ENCODE peak calls at places on chromosomes 3 and 15, in four cellular contexts. G is AG09309; Y is right cardiac atrium; B is stimulated activated CD8-positive, alpha-beta memory T cell treated with anti-CD3 and anti-CD28 coated beads, Interleukin-7, amount 100 ng/mL, for 4 hours. N is an unnamed sample.

GRCh38 chr15:25703726-25704125 is 159.4 kb downstream of the ATP10A start:
- DNase-seq in B (no peak), G (no peak), Y (no peak), N (no peak)

GRCh38 chr3:194522579-194523046 is 35.8 kb upstream of the ATP13A3 start:
- DNase-seq in B (no peak), Y (no peak), G (no peak), N (no peak)

GRCh38 chr15:56795400-56795983 is 62.2 kb upstream of the ZNF280D start:
- DNase-seq in G (no peak), B (no peak), Y (peak), N (peak)

GRCh38 chr15:23628612-23629233 is 18.9 kb downstream of the MAGEL2 start:
- DNase-seq in Y (no peak), G (no peak), B (no peak), N (no peak)

GRCh38 chr3:177932750-177933660 is 603.2 kb upstream of the KCNMB2 start:
- DNase-seq in Y (no peak), B (no peak), G (peak), N (peak)

GRCh38 chr3:17074559-17074958 is 189.8 kb downstream of the PLCL2 start:
- DNase-seq in Y (no peak), G (no peak), B (no peak), N (no peak)

GRCh38 chr3:122824465-122825379 is 29.9 kb downstream of the SLC49A4 start:
- DNase-seq in G (peak), B (no peak), Y (no peak), N (peak)

GRCh38 chr3:42101048-42101447 is 9.9 kb downstream of the TRAK1 start:
- DNase-seq in G (peak), Y (peak), B (no peak), N (peak)

GRCh38 chr3:16286161-16286560 is 21.1 kb downstream of the OXNAD1 start:
- DNase-seq in B (peak), Y (no peak), G (no peak), N (no peak)

GRCh38 chr3:169662215-169663070 is 1.1 kb downstream of the MECOM start:
- DNase-seq in G (no peak), B (no peak), Y (peak), N (peak)

GRCh38 chr3:10464068-10464434 is 41.3 kb downstream of the ATP2B2 start:
- DNase-seq in B (no peak), Y (no peak), G (no peak), N (no peak)

GRCh38 chr3:20104167-20104661 is 64.0 kb downstream of the KAT2B start:
- DNase-seq in B (peak), Y (no peak), G (no peak), N (no peak)

GRCh38 chr3:171261487-171261886 is 198.7 kb downstream of the TNIK start:
- DNase-seq in B (no peak), G (no peak), Y (no peak), N (no peak)

GRCh38 chr3:161484226-161484625 is 12.4 kb upstream of the OTOL1 start:
- DNase-seq in G (no peak), B (no peak), Y (no peak), N (no peak)

GRCh38 chr3:48400824-48401433 is 28.9 kb downstream of the FBXW12 start:
- DNase-seq in Y (peak), B (peak), G (peak), N (peak)

GRCh38 chr3:175258763-175259162 is 399.6 kb downstream of the NAALADL2 start:
- DNase-seq in Y (no peak), G (no peak), B (no peak), N (no peak)

GRCh38 chr3:37811625-37812356 is 49.9 kb upstream of the CTDSPL start:
- DNase-seq in G (no peak), Y (peak), B (no peak), N (no peak)

GRCh38 chr3:183202004-183202722 is 39.6 kb upstream of the LAMP3 start:
- DNase-seq in G (no peak), Y (no peak), B (no peak), N (no peak)

GRCh38 chr15:62457100-62457499 is 292.0 kb upstream of the C2CD4B start:
- DNase-seq in G (no peak), Y (no peak), B (no peak), N (no peak)

GRCh38 chr15:64850778-64851502 is 9.2 kb downstream of the PLEKHO2 start:
- DNase-seq in Y (no peak), G (no peak), B (no peak), N (no peak)

GRCh38 chr15:41125950-41126642 is 10.0 kb upstream of the INO80 start:
- DNase-seq in G (no peak), Y (no peak), B (no peak), N (no peak)

GRCh38 chr15:58410353-58410752 is 21.4 kb upstream of the LIPC start:
- DNase-seq in Y (peak), B (peak), G (peak), N (peak)

GRCh38 chr3:38608961-38609360 is 40.5 kb downstream of the SCN5A start:
- DNase-seq in B (no peak), Y (no peak), G (no peak), N (no peak)

GRCh38 chr3:60588806-60589205 is 662.4 kb downstream of the FHIT start:
- DNase-seq in G (no peak), Y (no peak), B (no peak), N (peak)

GRCh38 chr3:9690451-9691450 is 12.9 kb upstream of the CPNE9 start:
- DNase-seq in Y (peak), B (no peak), G (no peak), N (no peak)

GRCh38 chr3:132854856-132855535 is 132.8 kb upstream of the NPHP3 start:
- DNase-seq in Y (no peak), B (no peak), G (no peak), N (no peak)

GRCh38 chr15:85423256-85423655 is 42.9 kb downstream of the AKAP13 start:
- DNase-seq in G (no peak), Y (no peak), B (no peak), N (peak)